ENCODE peak calls at places on chromosomes 5 and 9, in nine cellular contexts. V is upper lobe of left lung, J is endothelial cell of umbilical vein, R is stomach, Y is transverse colon, B is breast epithelium, O is HCT116, U is H1, E is K562. F is an unnamed sample.
A peak's percentile ranks its signal among the peaks of the same experiment; 100 is the strongest.

GRCh38 chr5:171469336-171469735 is 49.9 kb downstream of the FGF18 start:
- DNase-seq in R (no peak), J (no peak), V (no peak), E (no peak), B (no peak), Y (no peak), O (no peak), U (no peak), F (no peak)

GRCh38 chr9:116842658-116843057 is 155.6 kb downstream of the TRIM32 start:
- DNase-seq in R (no peak), Y (no peak), E (no peak), B (no peak), V (no peak), O (no peak), J (no peak), U (peak; percentile 39), F (no peak)

GRCh38 chr9:95336281-95336680 is 18.8 kb upstream of the FANCC start:
- DNase-seq in E (peak; percentile 35), V (no peak), U (no peak), O (no peak), Y (no peak), J (peak; percentile 4), R (no peak), B (no peak), F (no peak)

GRCh38 chr5:33273985-33274384 is 166.8 kb upstream of the TARS1 start:
- DNase-seq in R (no peak), U (no peak), V (no peak), O (no peak), E (no peak), Y (no peak), J (no peak), B (no peak), F (no peak)

GRCh38 chr5:16742938-16743337 is 126.1 kb upstream of the RETREG1 start:
- DNase-seq in B (no peak), E (no peak), U (no peak), V (no peak), Y (no peak), R (no peak), J (peak; percentile 50), O (no peak), F (no peak)

GRCh38 chr9:128022886-128023285 is 42.1 kb upstream of the EEIG1 start:
- DNase-seq in E (no peak), V (no peak), B (no peak), Y (no peak), J (peak; percentile 28), O (no peak), U (no peak), R (no peak), F (no peak)

GRCh38 chr5:151092750-151093149 is 11.9 kb upstream of the TNIP1 start:
- DNase-seq in V (no peak), R (no peak), U (no peak), Y (no peak), J (no peak), O (no peak), B (no peak), E (no peak), F (peak; percentile 74)

GRCh38 chr9:110179734-110180133 is 28.2 kb downstream of the C9orf152 start:
- DNase-seq in J (no peak), B (no peak), E (no peak), Y (no peak), O (no peak), U (no peak), V (no peak), R (no peak), F (no peak)

DNA sequence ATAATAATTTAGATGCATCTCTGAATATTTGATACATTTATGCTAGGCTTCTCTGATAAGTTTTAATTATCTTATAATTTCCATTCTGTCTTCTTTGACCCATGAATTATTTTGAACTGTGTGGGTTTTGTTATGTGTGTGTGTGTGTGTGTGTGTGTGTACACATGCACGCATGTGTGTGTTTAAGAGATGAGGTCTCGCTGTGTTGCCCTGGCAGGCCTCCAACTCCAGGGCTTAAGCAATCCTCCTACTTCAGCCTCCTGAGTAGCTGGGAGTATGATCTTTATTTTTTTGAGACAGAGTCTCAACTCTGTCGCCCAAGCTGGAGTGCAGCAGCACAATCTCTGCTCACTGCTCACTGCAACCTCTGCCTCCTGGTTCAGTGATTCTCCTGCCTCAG is 75.4 kb downstream of the NDUFAF2 start:
- DNase-seq in Y (no peak), E (no peak), J (no peak), R (no peak), V (no peak), B (no peak), O (no peak), U (no peak), F (no peak)
- H3K9me3 ChIP-seq in Y (no peaks in the 10 kb centered on the region), E (no peaks in the 10 kb centered on the region), J (no peaks in the 10 kb centered on the region), R (no peaks in the 10 kb centered on the region), V (no peaks in the 10 kb centered on the region), B (no peaks in the 10 kb centered on the region), O (no peaks in the 10 kb centered on the region), U (no peaks in the 10 kb centered on the region), F (no peaks in the 10 kb centered on the region)

DNA sequence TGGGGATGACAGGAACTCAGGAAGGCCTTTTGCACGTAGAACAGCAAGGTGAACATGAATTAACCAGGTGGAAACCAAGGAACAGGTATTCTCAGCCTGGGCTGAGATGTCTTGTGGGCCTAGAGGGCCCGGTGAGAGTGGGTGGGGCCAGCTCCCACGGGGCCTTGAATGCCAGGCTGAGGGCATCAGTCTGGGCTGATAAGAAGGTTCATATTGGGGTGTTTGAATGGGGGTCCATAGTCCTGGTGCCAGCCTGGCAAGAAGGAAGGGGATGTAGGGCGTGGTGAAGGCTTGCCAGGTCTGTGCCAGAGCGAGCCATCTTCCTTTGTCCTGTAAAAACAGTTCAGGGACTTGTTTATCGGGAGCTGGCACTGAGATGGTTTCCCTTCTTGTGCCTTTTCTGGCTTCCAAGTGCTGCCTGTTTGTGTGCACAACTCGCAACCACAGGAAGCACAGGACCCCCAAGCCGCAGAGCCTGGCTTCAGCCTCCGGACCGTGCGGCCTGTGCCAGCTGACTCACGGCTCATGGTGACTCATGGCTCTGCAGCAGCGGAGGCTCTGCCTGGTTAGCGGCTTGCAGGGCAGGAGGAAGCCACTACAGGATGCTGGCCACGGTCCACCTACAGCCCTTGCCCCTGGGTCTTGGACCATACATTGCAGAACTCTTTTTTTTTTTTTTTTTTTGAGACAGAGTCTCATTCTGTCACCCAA is 2.4 kb downstream of the CARD19 start:
- DNase-seq in J (peak; percentile 98), R (peak; percentile 85), B (peak; percentile 92), Y (peak; percentile 82), O (peak; percentile 65), V (peak; percentile 90), E (no peak), U (no peak), F (peak; percentile 97)
- TF ChIP-seq POLR2AphosphoS5 in J (peak; percentile 89), R (peak; percentile 74), B (no peak), Y (peak; percentile 70), O (peak; percentile 50), V (peak; percentile 81), E (no peak), U (no peak), F (peak; percentile 37)

GRCh38 chr9:11726659-11727058 is 966.5 kb upstream of the TYRP1 start:
- DNase-seq in J (no peak), E (no peak), R (no peak), V (no peak), U (no peak), B (no peak), O (no peak), Y (no peak), F (no peak)
- H3K9me3 ChIP-seq in J (peaks cover 5% of the 10 kb centered on the region), E (no peaks in the 10 kb centered on the region), R (no peaks in the 10 kb centered on the region), V (no peaks in the 10 kb centered on the region), U (no peaks in the 10 kb centered on the region), B (no peaks in the 10 kb centered on the region), O (peaks cover 3% of the 10 kb centered on the region), Y (no peaks in the 10 kb centered on the region), F (no peaks in the 10 kb centered on the region)

GRCh38 chr9:124415102-124415851 is at the start of gene PSMB7:
- DNase-seq in Y (peak; percentile 98), O (peak; percentile 97), R (peak; percentile 98), V (peak; percentile 97), E (peak; percentile 95), U (peak; percentile 93), B (peak; percentile 94), J (peak; percentile 97), F (peak; percentile 97)
- TF ChIP-seq POLR2AphosphoS5 in Y (peak; percentile 32), O (peak; percentile 85), R (peak; percentile 65), V (peak; percentile 81), E (peak; percentile 86), U (peak; percentile 67), B (peak; percentile 94), J (peak; percentile 74), F (peak; percentile 86)

GRCh38 chr9:120726484-120726883 is 12.2 kb upstream of the MEGF9 start:
- DNase-seq in B (no peak), O (no peak), E (no peak), R (no peak), V (no peak), U (no peak), J (no peak), Y (no peak), F (no peak)
- H3K9me3 ChIP-seq in B (no peaks in the 10 kb centered on the region), O (no peaks in the 10 kb centered on the region), E (no peaks in the 10 kb centered on the region), R (no peaks in the 10 kb centered on the region), V (no peaks in the 10 kb centered on the region), U (no peaks in the 10 kb centered on the region), J (no peaks in the 10 kb centered on the region), Y (no peaks in the 10 kb centered on the region), F (no peaks in the 10 kb centered on the region)

GRCh38 chr5:173321886-173322285 is 6.3 kb downstream of the STC2 start:
- DNase-seq in E (no peak), Y (no peak), O (no peak), B (no peak), V (no peak), U (no peak), R (no peak), J (no peak), F (no peak)
- TF ChIP-seq POLR2AphosphoS5 in E (no peak), Y (no peak), O (no peak), B (no peak), V (peak; percentile 16), U (no peak), R (no peak), J (no peak), F (no peak)

GRCh38 chr5:131571669-131572168 is 63.3 kb downstream of the RAPGEF6 start:
- DNase-seq in J (no peak), R (no peak), E (no peak), V (no peak), B (no peak), O (no peak), U (no peak), Y (no peak), F (no peak)
- H3K9me3 ChIP-seq in J (no peaks in the 10 kb centered on the region), R (no peaks in the 10 kb centered on the region), E (peaks cover 3% of the 10 kb centered on the region), V (no peaks in the 10 kb centered on the region), B (no peaks in the 10 kb centered on the region), O (no peaks in the 10 kb centered on the region), U (no peaks in the 10 kb centered on the region), Y (no peaks in the 10 kb centered on the region), F (no peaks in the 10 kb centered on the region)

GRCh38 chr5:177501874-177502678 is 4.7 kb upstream of the PDLIM7 start:
- DNase-seq in O (no peak), V (no peak), R (no peak), E (no peak), B (no peak), Y (no peak), U (no peak), J (no peak), F (no peak)
- TF ChIP-seq POLR2AphosphoS5 in O (no peak), V (no peak), R (no peak), E (no peak), B (no peak), Y (no peak), U (no peak), J (no peak), F (no peak)

GRCh38 chr5:131613423-131613822 is 21.6 kb downstream of the RAPGEF6 start:
- DNase-seq in B (no peak), Y (no peak), E (no peak), U (no peak), O (no peak), R (no peak), V (no peak), J (no peak), F (no peak)
- H3K9me3 ChIP-seq in B (no peaks in the 10 kb centered on the region), Y (no peaks in the 10 kb centered on the region), E (no peaks in the 10 kb centered on the region), U (no peaks in the 10 kb centered on the region), O (no peaks in the 10 kb centered on the region), R (no peaks in the 10 kb centered on the region), V (no peaks in the 10 kb centered on the region), J (no peaks in the 10 kb centered on the region), F (no peaks in the 10 kb centered on the region)

F was measured in sigmoid colon.